ENCODE peak calls at places on chromosomes 16 and 17, in eight cellular contexts. One of them, this sample, is unnamed.

GRCh38 chr16:2156025-2156848 is 655 bp downstream of the TRAF7 start:
- DNase-seq in tibial artery: no peak
- DNase-seq in pulmonary artery endothelial cell: no peak
- DNase-seq in sciatic nerve: peak
- DNase-seq in HEK293T: no peak
- DNase-seq in stimulated activated naive CD4-positive, alpha-beta T cell treated with Interleukin-2 at 50 U/mL for 16 hours: no peak
- DNase-seq in AML-193: peak
- DNase-seq in cardiac septum: no peak
- DNase-seq in this sample: no peak

GRCh38 chr16:10895053-10895946 is 18.3 kb downstream of the CIITA start:
- DNase-seq in tibial artery: no peak
- DNase-seq in pulmonary artery endothelial cell: no peak
- DNase-seq in sciatic nerve: peak
- DNase-seq in HEK293T: peak
- DNase-seq in stimulated activated naive CD4-positive, alpha-beta T cell treated with Interleukin-2 at 50 U/mL for 16 hours: peak
- DNase-seq in AML-193: no peak
- DNase-seq in cardiac septum: no peak
- DNase-seq in this sample: no peak

GRCh38 chr17:68567035-68567434 is 34.1 kb downstream of the FAM20A start:
- DNase-seq in tibial artery: no peak
- DNase-seq in pulmonary artery endothelial cell: no peak
- DNase-seq in sciatic nerve: no peak
- DNase-seq in HEK293T: no peak
- DNase-seq in stimulated activated naive CD4-positive, alpha-beta T cell treated with Interleukin-2 at 50 U/mL for 16 hours: no peak
- DNase-seq in AML-193: no peak
- DNase-seq in cardiac septum: no peak
- DNase-seq in this sample: no peak

GRCh38 chr16:2092866-2093265 is 42.8 kb downstream of the PKD1 start:
- DNase-seq in tibial artery: no peak
- DNase-seq in pulmonary artery endothelial cell: no peak
- DNase-seq in sciatic nerve: no peak
- DNase-seq in HEK293T: no peak
- DNase-seq in stimulated activated naive CD4-positive, alpha-beta T cell treated with Interleukin-2 at 50 U/mL for 16 hours: no peak
- DNase-seq in AML-193: no peak
- DNase-seq in cardiac septum: no peak
- DNase-seq in this sample: no peak

GRCh38 chr17:58492238-58493121 is 4.3 kb upstream of the HSF5 start:
- DNase-seq in tibial artery: no peak
- DNase-seq in pulmonary artery endothelial cell: no peak
- DNase-seq in sciatic nerve: no peak
- DNase-seq in HEK293T: no peak
- DNase-seq in stimulated activated naive CD4-positive, alpha-beta T cell treated with Interleukin-2 at 50 U/mL for 16 hours: no peak
- DNase-seq in AML-193: no peak
- DNase-seq in cardiac septum: no peak
- DNase-seq in this sample: no peak

GRCh38 chr16:892536-893255 is 78.1 kb downstream of the LMF1 start:
- DNase-seq in tibial artery: no peak
- DNase-seq in pulmonary artery endothelial cell: no peak
- DNase-seq in sciatic nerve: no peak
- DNase-seq in HEK293T: no peak
- DNase-seq in stimulated activated naive CD4-positive, alpha-beta T cell treated with Interleukin-2 at 50 U/mL for 16 hours: no peak
- DNase-seq in AML-193: no peak
- DNase-seq in cardiac septum: no peak
- DNase-seq in this sample: no peak

GRCh38 chr17:12472613-12473173 is 193.0 kb upstream of the MYOCD start:
- DNase-seq in tibial artery: no peak
- DNase-seq in pulmonary artery endothelial cell: no peak
- DNase-seq in sciatic nerve: no peak
- DNase-seq in HEK293T: no peak
- DNase-seq in stimulated activated naive CD4-positive, alpha-beta T cell treated with Interleukin-2 at 50 U/mL for 16 hours: no peak
- DNase-seq in AML-193: no peak
- DNase-seq in cardiac septum: no peak
- DNase-seq in this sample: peak

GRCh38 chr16:31664683-31665482 is 137.2 kb downstream of the AHSP start:
- DNase-seq in tibial artery: no peak
- DNase-seq in pulmonary artery endothelial cell: no peak
- DNase-seq in sciatic nerve: no peak
- DNase-seq in HEK293T: no peak
- DNase-seq in stimulated activated naive CD4-positive, alpha-beta T cell treated with Interleukin-2 at 50 U/mL for 16 hours: no peak
- DNase-seq in AML-193: no peak
- DNase-seq in cardiac septum: no peak
- DNase-seq in this sample: no peak

GRCh38 chr17:50710650-50711049 is 2.9 kb upstream of the ANKRD40 start:
- DNase-seq in tibial artery: no peak
- DNase-seq in pulmonary artery endothelial cell: no peak
- DNase-seq in sciatic nerve: no peak
- DNase-seq in HEK293T: no peak
- DNase-seq in stimulated activated naive CD4-positive, alpha-beta T cell treated with Interleukin-2 at 50 U/mL for 16 hours: no peak
- DNase-seq in AML-193: no peak
- DNase-seq in cardiac septum: no peak
- DNase-seq in this sample: no peak

GRCh38 chr17:2849327-2849670 is 53.1 kb downstream of the RAP1GAP2 start:
- DNase-seq in tibial artery: no peak
- DNase-seq in pulmonary artery endothelial cell: no peak
- DNase-seq in sciatic nerve: no peak
- DNase-seq in HEK293T: no peak
- DNase-seq in stimulated activated naive CD4-positive, alpha-beta T cell treated with Interleukin-2 at 50 U/mL for 16 hours: no peak
- DNase-seq in AML-193: no peak
- DNase-seq in cardiac septum: no peak
- DNase-seq in this sample: no peak

GRCh38 chr17:45410144-45411091 is 22.3 kb downstream of the ARHGAP27 start:
- DNase-seq in tibial artery: peak
- DNase-seq in pulmonary artery endothelial cell: no peak
- DNase-seq in sciatic nerve: no peak
- DNase-seq in HEK293T: no peak
- DNase-seq in stimulated activated naive CD4-positive, alpha-beta T cell treated with Interleukin-2 at 50 U/mL for 16 hours: peak
- DNase-seq in AML-193: peak
- DNase-seq in cardiac septum: peak
- DNase-seq in this sample: no peak

GRCh38 chr17:77242118-77242800 is 101.5 kb downstream of the SEC14L1 start:
- DNase-seq in tibial artery: no peak
- DNase-seq in pulmonary artery endothelial cell: no peak
- DNase-seq in sciatic nerve: no peak
- DNase-seq in HEK293T: no peak
- DNase-seq in stimulated activated naive CD4-positive, alpha-beta T cell treated with Interleukin-2 at 50 U/mL for 16 hours: no peak
- DNase-seq in AML-193: no peak
- DNase-seq in cardiac septum: no peak
- DNase-seq in this sample: no peak

GRCh38 chr17:19750020-19750572 is 2.0 kb upstream of the ALDH3A1 start:
- DNase-seq in tibial artery: no peak
- DNase-seq in pulmonary artery endothelial cell: no peak
- DNase-seq in sciatic nerve: no peak
- DNase-seq in HEK293T: no peak
- DNase-seq in stimulated activated naive CD4-positive, alpha-beta T cell treated with Interleukin-2 at 50 U/mL for 16 hours: no peak
- DNase-seq in AML-193: no peak
- DNase-seq in cardiac septum: no peak
- DNase-seq in this sample: no peak

GRCh38 chr17:21282231-21282630 is 2.3 kb upstream of the MAP2K3 start:
- DNase-seq in tibial artery: peak
- DNase-seq in pulmonary artery endothelial cell: no peak
- DNase-seq in sciatic nerve: no peak
- DNase-seq in HEK293T: no peak
- DNase-seq in stimulated activated naive CD4-positive, alpha-beta T cell treated with Interleukin-2 at 50 U/mL for 16 hours: no peak
- DNase-seq in AML-193: no peak
- DNase-seq in cardiac septum: no peak
- DNase-seq in this sample: peak

GRCh38 chr17:76868176-76868668 is at the start of gene MGAT5B:
- DNase-seq in tibial artery: peak
- DNase-seq in pulmonary artery endothelial cell: peak
- DNase-seq in sciatic nerve: peak
- DNase-seq in HEK293T: peak
- DNase-seq in stimulated activated naive CD4-positive, alpha-beta T cell treated with Interleukin-2 at 50 U/mL for 16 hours: peak
- DNase-seq in AML-193: peak
- DNase-seq in cardiac septum: no peak
- DNase-seq in this sample: peak

GRCh38 chr17:63489291-63489690 is 12.4 kb downstream of the ACE start:
- DNase-seq in tibial artery: no peak
- DNase-seq in pulmonary artery endothelial cell: no peak
- DNase-seq in sciatic nerve: no peak
- DNase-seq in HEK293T: no peak
- DNase-seq in stimulated activated naive CD4-positive, alpha-beta T cell treated with Interleukin-2 at 50 U/mL for 16 hours: no peak
- DNase-seq in AML-193: no peak
- DNase-seq in cardiac septum: no peak
- DNase-seq in this sample: no peak

GRCh38 chr17:17171991-17172939 is 33.9 kb downstream of the PLD6 start:
- DNase-seq in tibial artery: no peak
- DNase-seq in pulmonary artery endothelial cell: no peak
- DNase-seq in sciatic nerve: no peak
- DNase-seq in HEK293T: no peak
- DNase-seq in stimulated activated naive CD4-positive, alpha-beta T cell treated with Interleukin-2 at 50 U/mL for 16 hours: no peak
- DNase-seq in AML-193: no peak
- DNase-seq in cardiac septum: peak
- DNase-seq in this sample: no peak

GRCh38 chr17:78399693-78400144 is 21.3 kb downstream of the PGS1 start:
- DNase-seq in tibial artery: no peak
- DNase-seq in pulmonary artery endothelial cell: no peak
- DNase-seq in sciatic nerve: no peak
- DNase-seq in HEK293T: no peak
- DNase-seq in stimulated activated naive CD4-positive, alpha-beta T cell treated with Interleukin-2 at 50 U/mL for 16 hours: no peak
- DNase-seq in AML-193: no peak
- DNase-seq in cardiac septum: no peak
- DNase-seq in this sample: no peak

GRCh38 chr17:1762906-1763829 is 1.3 kb downstream of the SERPINF1 start:
- DNase-seq in tibial artery: peak
- DNase-seq in pulmonary artery endothelial cell: no peak
- DNase-seq in sciatic nerve: peak
- DNase-seq in HEK293T: no peak
- DNase-seq in stimulated activated naive CD4-positive, alpha-beta T cell treated with Interleukin-2 at 50 U/mL for 16 hours: no peak
- DNase-seq in AML-193: no peak
- DNase-seq in cardiac septum: no peak
- DNase-seq in this sample: peak

GRCh38 chr16:19415461-19415860 is 2.2 kb upstream of the TMC5 start:
- DNase-seq in tibial artery: no peak
- DNase-seq in pulmonary artery endothelial cell: no peak
- DNase-seq in sciatic nerve: no peak
- DNase-seq in HEK293T: no peak
- DNase-seq in stimulated activated naive CD4-positive, alpha-beta T cell treated with Interleukin-2 at 50 U/mL for 16 hours: no peak
- DNase-seq in AML-193: no peak
- DNase-seq in cardiac septum: no peak
- DNase-seq in this sample: no peak

GRCh38 chr17:32519769-32520701 is 33.2 kb downstream of the CDK5R1 start:
- DNase-seq in tibial artery: no peak
- DNase-seq in pulmonary artery endothelial cell: peak
- DNase-seq in sciatic nerve: no peak
- DNase-seq in HEK293T: no peak
- DNase-seq in stimulated activated naive CD4-positive, alpha-beta T cell treated with Interleukin-2 at 50 U/mL for 16 hours: peak
- DNase-seq in AML-193: no peak
- DNase-seq in cardiac septum: no peak
- DNase-seq in this sample: peak

GRCh38 chr16:28280881-28281836 is 11.2 kb upstream of the SBK1 start:
- DNase-seq in tibial artery: no peak
- DNase-seq in pulmonary artery endothelial cell: no peak
- DNase-seq in sciatic nerve: no peak
- DNase-seq in HEK293T: no peak
- DNase-seq in stimulated activated naive CD4-positive, alpha-beta T cell treated with Interleukin-2 at 50 U/mL for 16 hours: no peak
- DNase-seq in AML-193: no peak
- DNase-seq in cardiac septum: no peak
- DNase-seq in this sample: no peak

GRCh38 chr16:82728901-82729300 is 102.1 kb downstream of the CDH13 start:
- DNase-seq in tibial artery: no peak
- DNase-seq in pulmonary artery endothelial cell: no peak
- DNase-seq in sciatic nerve: no peak
- DNase-seq in HEK293T: no peak
- DNase-seq in stimulated activated naive CD4-positive, alpha-beta T cell treated with Interleukin-2 at 50 U/mL for 16 hours: no peak
- DNase-seq in AML-193: no peak
- DNase-seq in cardiac septum: no peak
- DNase-seq in this sample: no peak

GRCh38 chr16:77905356-77905920 is 116.9 kb upstream of the CLEC3A start:
- DNase-seq in tibial artery: no peak
- DNase-seq in pulmonary artery endothelial cell: no peak
- DNase-seq in sciatic nerve: no peak
- DNase-seq in HEK293T: no peak
- DNase-seq in stimulated activated naive CD4-positive, alpha-beta T cell treated with Interleukin-2 at 50 U/mL for 16 hours: no peak
- DNase-seq in AML-193: no peak
- DNase-seq in cardiac septum: no peak
- DNase-seq in this sample: no peak

GRCh38 chr17:887842-888214 is 91.7 kb downstream of the NXN start:
- DNase-seq in tibial artery: no peak
- DNase-seq in pulmonary artery endothelial cell: no peak
- DNase-seq in sciatic nerve: no peak
- DNase-seq in HEK293T: no peak
- DNase-seq in stimulated activated naive CD4-positive, alpha-beta T cell treated with Interleukin-2 at 50 U/mL for 16 hours: no peak
- DNase-seq in AML-193: no peak
- DNase-seq in cardiac septum: no peak
- DNase-seq in this sample: peak

GRCh38 chr17:72811976-72812687 is 280.4 kb downstream of the SLC39A11 start:
- DNase-seq in tibial artery: no peak
- DNase-seq in pulmonary artery endothelial cell: no peak
- DNase-seq in sciatic nerve: no peak
- DNase-seq in HEK293T: no peak
- DNase-seq in stimulated activated naive CD4-positive, alpha-beta T cell treated with Interleukin-2 at 50 U/mL for 16 hours: no peak
- DNase-seq in AML-193: peak
- DNase-seq in cardiac septum: no peak
- DNase-seq in this sample: no peak